ENCODE peak calls at places on chromosomes 4 and X, in four cellular contexts. M is right atrium auricular region, H is tibial nerve, L is psoas muscle. E is an unnamed sample.
A peak's percentile ranks its signal among the peaks of the same experiment; 100 is the strongest.

GRCh38 chrX:125405339-125405738 is 85.7 kb downstream of the TEX13C start:
- DNase-seq in L (no peak), H (no peak), M (no peak), E (no peak)

GRCh38 chr4:82851902-82852750 is 38.8 kb downstream of the SEC31A start:
- DNase-seq in M (no peak), H (no peak), L (no peak), E (no peak)

GRCh38 chr4:2288051-2288541 is 26.2 kb upstream of the MXD4 start:
- DNase-seq in L (no peak), M (no peak), H (no peak), E (no peak)

GRCh38 chr4:4860381-4860802 is 927 bp downstream of the MSX1 start:
- DNase-seq in H (no peak), L (no peak), M (no peak), E (no peak)

GRCh38 chr4:7423801-7424552 is 10.8 kb downstream of the PSAPL1 start:
- DNase-seq in H (no peak), L (peak; percentile 62), M (peak; percentile 40), E (no peak)

GRCh38 chrX:40061871-40062524 is 35.8 kb downstream of the BCOR start:
- DNase-seq in L (no peak), H (no peak), M (no peak), E (no peak)

GRCh38 chrX:118420462-118420861 is 74.6 kb downstream of the WDR44 start:
- DNase-seq in L (no peak), H (no peak), M (no peak), E (no peak)

GRCh38 chr4:168713193-168713592 is 216.3 kb downstream of the PALLD start:
- DNase-seq in L (no peak), M (no peak), H (no peak), E (no peak)

GRCh38 chrX:154513662-154514204 is 2.3 kb downstream of the FAM3A start:
- DNase-seq in H (no peak), L (no peak), M (no peak), E (no peak)

GRCh38 chrX:154519389-154519788 is 3.4 kb upstream of the FAM3A start:
- DNase-seq in H (no peak), M (no peak), L (no peak), E (no peak)

GRCh38 chrX:154515803-154516654 is at the start of gene FAM3A:
- DNase-seq in H (peak; percentile 87), L (peak; percentile 97), M (peak; percentile 92), E (peak; percentile 97)

GRCh38 chrX:154516655-154517100 is 646 bp upstream of the FAM3A start:
- DNase-seq in M (no peak), H (no peak), L (no peak), E (no peak)

DNA sequence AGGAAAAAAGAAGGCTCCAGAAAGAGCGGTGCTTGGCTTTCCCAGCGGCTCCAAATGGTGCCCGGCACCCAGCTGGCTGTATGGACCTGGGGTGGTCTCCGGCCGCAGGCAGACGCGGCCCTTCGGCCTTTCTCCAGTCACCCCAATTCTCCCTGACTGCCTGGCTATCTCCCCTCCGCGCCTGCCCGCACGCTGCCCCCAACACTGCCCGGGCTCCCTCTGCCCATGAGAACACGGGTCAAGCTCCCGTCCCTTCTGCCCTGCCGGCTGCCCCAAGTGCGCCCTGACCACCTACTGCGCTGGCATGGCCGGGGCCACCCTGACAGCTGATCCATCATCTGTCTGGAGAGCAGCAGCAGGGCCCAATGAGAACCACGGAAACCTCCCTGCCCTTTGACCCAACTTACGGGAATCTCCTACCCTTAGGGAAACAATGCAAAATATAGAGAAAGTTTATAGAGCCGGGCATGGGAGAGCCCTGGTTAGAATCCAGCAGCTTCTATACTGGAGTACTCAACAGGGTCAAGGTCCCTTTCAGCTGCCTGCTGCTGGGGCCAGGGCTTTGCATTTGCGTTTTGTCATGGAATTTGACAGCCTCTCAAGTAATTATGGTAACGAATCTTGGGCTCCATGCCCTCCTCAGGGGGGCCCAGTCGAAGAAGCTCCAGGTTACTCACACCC is 1.2 kb upstream of the FAM3A start:
- DNase-seq in M (no peak), H (no peak), L (no peak), E (peak; percentile 48)
- H3K4me3 ChIP-seq in M (no peak overlapping the region), H (peak overlapping the region; percentile 81), L (peak overlapping the region; percentile 76), E (peak overlapping the region; percentile 50)

GRCh38 chr4:8892556-8893226 is 21.1 kb upstream of the HMX1 start:
- DNase-seq in L (no peak), H (no peak), M (no peak), E (no peak)
- H3K4me3 ChIP-seq in L (no peak overlapping the region), H (peak overlapping the region; percentile 9), M (no peak overlapping the region), E (no peak overlapping the region)

DNA sequence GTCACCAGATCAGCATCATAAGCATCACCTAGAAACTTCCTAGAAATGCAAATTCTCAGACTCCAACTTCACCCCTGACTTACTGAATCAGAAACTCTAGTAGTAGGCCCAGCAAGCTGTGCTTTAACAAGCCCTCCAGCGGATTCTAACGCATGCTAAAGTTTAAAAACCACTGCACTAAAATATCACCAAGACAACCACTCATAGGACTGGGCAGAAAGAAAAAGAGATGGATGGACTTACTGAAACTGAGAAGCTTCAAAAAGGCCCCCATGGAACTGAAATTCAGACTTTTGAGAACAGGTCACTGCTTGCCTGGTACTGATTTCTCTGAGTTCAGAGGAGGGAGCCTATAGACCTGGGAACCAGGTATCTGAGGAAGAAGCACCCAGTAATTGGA is 40.1 kb downstream of the FAM241A start:
- DNase-seq in M (no peak), H (no peak), L (no peak), E (no peak)
- H3K4me3 ChIP-seq in M (no peak overlapping the region), H (no peak overlapping the region), L (no peak overlapping the region), E (no peak overlapping the region)

GRCh38 chrX:129719931-129720520 is 18.8 kb upstream of the XPNPEP2 start:
- DNase-seq in H (no peak), M (no peak), L (no peak), E (no peak)

GRCh38 chrX:129720741-129721140 is 18.0 kb upstream of the XPNPEP2 start:
- DNase-seq in H (no peak), L (no peak), M (no peak), E (no peak)

GRCh38 chrX:129721870-129722269 is 16.9 kb upstream of the XPNPEP2 start:
- DNase-seq in L (no peak), H (no peak), M (no peak), E (no peak)

GRCh38 chrX:129723511-129723910 is 15.3 kb upstream of the XPNPEP2 start:
- DNase-seq in H (no peak), L (no peak), M (no peak), E (no peak)

GRCh38 chrX:129721414-129721813 is 17.4 kb upstream of the XPNPEP2 start:
- DNase-seq in L (no peak), M (no peak), H (no peak), E (no peak)
- H3K4me3 ChIP-seq in L (no peak overlapping the region), M (no peak overlapping the region), H (no peak overlapping the region), E (no peak overlapping the region)

DNA sequence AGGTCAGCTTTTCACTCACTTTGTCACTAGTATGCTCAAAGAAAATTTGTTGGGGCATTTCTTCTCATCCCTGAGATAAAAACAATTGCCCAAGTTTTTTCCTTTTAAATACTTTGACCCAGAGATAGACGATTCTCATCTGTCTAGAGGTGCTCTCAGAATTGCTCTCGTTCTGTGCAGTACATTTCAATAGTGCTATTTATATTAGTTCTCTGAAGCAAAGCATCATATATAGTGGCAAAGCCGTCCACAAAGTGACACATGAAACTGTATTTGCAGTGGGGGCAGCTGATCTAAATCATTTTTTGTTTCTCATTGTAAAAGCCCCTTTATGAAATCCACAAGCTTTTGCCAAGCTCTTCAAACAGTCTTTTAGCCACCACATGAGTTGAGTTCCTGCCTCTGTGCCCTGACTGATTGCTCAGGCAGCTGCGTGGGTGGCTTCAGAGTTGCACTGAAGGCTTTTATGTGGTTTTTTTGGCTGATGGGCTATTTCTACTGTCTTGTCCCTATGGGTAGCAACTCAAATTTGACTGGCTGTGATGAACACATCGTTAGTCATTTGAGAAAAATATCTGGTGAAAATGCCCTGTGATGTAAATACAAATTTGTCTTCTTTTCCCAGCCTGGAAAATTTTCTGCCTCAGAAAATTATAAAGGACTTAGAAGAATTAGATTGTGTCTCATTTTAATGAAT is 119.1 kb upstream of the OTUD4 start:
- DNase-seq in M (no peak), L (no peak), H (no peak), E (peak; percentile 30)
- H3K4me3 ChIP-seq in M (no peak overlapping the region), L (no peak overlapping the region), H (no peak overlapping the region), E (no peak overlapping the region)

E was measured in dorsolateral prefrontal cortex.